ENCODE peak calls at places on chromosomes 7 and 10, in ten cellular contexts. H is HCT116, K is GM23338, Y is pancreas, A is HFFc6, P is heart left ventricle, I is A549, M is ovary, O is RWPE1, J is brain microvascular endothelial cell. F is an unnamed sample.

GRCh38 chr7:44375926-44376342 is 50.5 kb upstream of the CAMK2B start:
- DNase-seq in Y (no peak), P (no peak), H (no peak), M (no peak), A (no peak), J (no peak), I (no peak), K (no peak), O (no peak), F (no peak)

GRCh38 chr10:78764436-78764835 is 304.3 kb upstream of the ZMIZ1 start:
- DNase-seq in J (no peak), A (no peak), P (no peak), O (no peak), H (no peak), I (no peak), M (no peak), K (no peak), Y (no peak), F (peak; percentile 1)

GRCh38 chr7:131620673-131621609 is 64.5 kb upstream of the PODXL start:
- DNase-seq in I (no peak), O (no peak), J (peak; percentile 35), H (no peak), K (peak; percentile 48), Y (no peak), A (no peak), M (no peak), P (no peak), F (no peak)

GRCh38 chr10:130395248-130395936 is 259.2 kb downstream of the GLRX3 start:
- DNase-seq in J (no peak), P (no peak), Y (no peak), I (no peak), A (no peak), K (no peak), O (no peak), H (no peak), M (no peak), F (no peak)

GRCh38 chr10:60206735-60207134 is 182.9 kb downstream of the ANK3 start:
- DNase-seq in K (no peak), M (no peak), Y (no peak), A (no peak), H (no peak), P (no peak), I (no peak), O (no peak), J (no peak), F (no peak)

GRCh38 chr10:12469345-12469744 is 120.0 kb downstream of the CAMK1D start:
- DNase-seq in A (no peak), Y (no peak), P (no peak), J (no peak), M (no peak), H (no peak), I (peak; percentile 63), O (no peak), K (no peak), F (no peak)

GRCh38 chr7:20562461-20562860 is 53.0 kb upstream of the ABCB5 start:
- DNase-seq in J (no peak), M (no peak), I (no peak), H (no peak), A (no peak), Y (no peak), O (peak; percentile 26), P (no peak), K (no peak), F (no peak)

GRCh38 chr7:77266162-77266807 is 66.7 kb upstream of the FGL2 start:
- DNase-seq in M (no peak), O (no peak), Y (no peak), A (no peak), P (no peak), H (no peak), I (no peak), J (no peak), K (no peak), F (no peak)

GRCh38 chr7:28180364-28181147 is at the start of gene JAZF1:
- DNase-seq in P (peak; percentile 76), J (no peak), M (peak; percentile 83), I (peak; percentile 37), O (peak; percentile 50), Y (peak; percentile 74), A (no peak), H (no peak), K (peak; percentile 90), F (peak; percentile 86)

GRCh38 chr10:75304313-75304712 is 68.6 kb upstream of the COMTD1 start:
- DNase-seq in O (no peak), A (no peak), K (no peak), P (no peak), H (no peak), J (no peak), M (no peak), Y (no peak), I (no peak), F (no peak)

GRCh38 chr10:75304740-75305380 is 69.1 kb upstream of the COMTD1 start:
- DNase-seq in O (no peak), A (no peak), J (no peak), M (no peak), Y (no peak), K (no peak), P (no peak), H (no peak), I (no peak), F (no peak)

GRCh38 chr10:75302029-75302428 is 66.3 kb upstream of the COMTD1 start:
- DNase-seq in H (no peak), P (no peak), Y (no peak), J (no peak), M (no peak), I (no peak), K (no peak), A (no peak), O (no peak), F (no peak)

GRCh38 chr10:75305675-75306074 is 69.9 kb upstream of the COMTD1 start:
- DNase-seq in K (no peak), J (no peak), O (no peak), A (no peak), P (no peak), Y (no peak), H (no peak), M (no peak), I (no peak), F (no peak)

DNA sequence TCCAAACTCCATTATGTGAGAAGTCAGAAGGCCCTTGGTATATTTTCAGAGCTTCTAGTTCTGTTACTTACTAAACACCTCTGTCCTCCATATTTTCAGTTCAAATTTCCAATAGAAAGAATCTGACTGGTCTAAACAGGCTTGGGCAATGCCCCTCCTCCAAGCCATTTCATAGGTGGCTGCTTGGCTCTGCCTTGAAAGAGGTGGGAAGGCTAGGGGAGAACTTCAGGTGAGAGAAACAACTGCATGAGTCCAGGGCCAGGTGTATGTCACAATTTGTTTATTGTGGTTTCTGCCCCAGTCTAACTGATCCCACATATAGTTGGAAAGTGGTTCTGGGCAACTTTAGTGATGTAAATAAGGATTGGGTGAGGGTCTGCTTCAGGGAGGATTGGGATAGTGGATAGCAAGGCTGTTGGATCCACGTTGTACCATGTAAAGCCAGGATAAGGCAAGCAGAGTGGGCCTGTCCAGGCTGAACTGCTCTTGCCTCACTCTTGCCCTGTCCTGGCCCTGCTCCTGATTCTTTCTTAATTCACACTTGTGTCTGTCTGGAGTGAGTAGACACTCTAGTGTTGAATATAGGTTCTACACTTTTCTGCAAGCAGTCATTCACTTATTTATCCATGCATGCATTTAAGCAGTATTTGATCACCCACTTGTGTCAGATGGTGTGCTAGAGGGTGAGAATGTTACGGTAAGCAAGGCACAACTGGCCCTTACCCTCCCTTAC is 67.5 kb upstream of the COMTD1 start:
- DNase-seq in H (no peak), A (no peak), P (no peak), M (no peak), K (no peak), I (no peak), O (no peak), J (no peak), Y (no peak), F (no peak)
- TF ChIP-seq CTCF in H (no peak), A (no peak), P (no peak), M (no peak), K (no peak), I (no peak), O (no peak), J (no peak), Y (no peak), F (no peak)

GRCh38 chr7:112121290-112121689 is 84.9 kb downstream of the DOCK4 start:
- DNase-seq in M (no peak), K (no peak), Y (no peak), P (no peak), I (no peak), O (no peak), J (no peak), A (no peak), H (no peak), F (no peak)

GRCh38 chr7:112122835-112123234 is 83.4 kb downstream of the DOCK4 start:
- DNase-seq in P (no peak), H (no peak), A (no peak), J (no peak), M (no peak), Y (no peak), K (no peak), I (no peak), O (no peak), F (no peak)

GRCh38 chr7:112125250-112125649 is 80.9 kb downstream of the DOCK4 start:
- DNase-seq in I (no peak), Y (no peak), A (no peak), H (no peak), K (no peak), M (no peak), O (no peak), J (no peak), P (no peak), F (no peak)

GRCh38 chr7:112122144-112122543 is 84.1 kb downstream of the DOCK4 start:
- DNase-seq in P (no peak), J (no peak), Y (no peak), I (no peak), K (no peak), O (no peak), H (no peak), M (no peak), A (no peak), F (no peak)

DNA sequence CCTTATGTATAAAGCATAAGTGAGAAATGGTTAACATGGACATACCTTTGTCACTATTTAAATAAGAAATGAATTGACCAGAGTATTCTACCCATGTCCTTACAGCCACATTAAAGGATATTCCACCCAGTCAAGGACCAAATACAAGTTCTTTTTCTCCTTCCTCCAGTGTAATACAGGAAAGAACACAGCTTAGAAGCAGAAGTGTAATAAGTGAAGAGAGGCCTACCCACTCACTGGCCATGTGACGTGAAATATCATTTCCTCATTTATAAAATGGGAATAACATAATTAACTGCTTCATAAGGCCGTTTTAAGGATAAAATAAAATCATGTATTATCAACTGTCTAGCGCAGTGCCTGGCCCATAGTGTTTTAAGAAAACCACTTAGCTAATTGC is 81.8 kb downstream of the DOCK4 start:
- DNase-seq in A (no peak), Y (no peak), H (no peak), J (no peak), I (no peak), M (no peak), O (no peak), P (no peak), K (no peak), F (no peak)
- TF ChIP-seq CTCF in A (no peak), Y (no peak), H (no peak), J (no peak), I (no peak), M (no peak), O (no peak), P (no peak), K (no peak), F (no peak)

GRCh38 chr10:31467791-31468535 is 148.9 kb downstream of the ZEB1 start:
- DNase-seq in H (peak; percentile 57), P (peak; percentile 26), Y (peak; percentile 16), J (no peak), A (no peak), K (peak; percentile 87), M (no peak), O (no peak), I (no peak), F (no peak)
- TF ChIP-seq CTCF in H (peak; percentile 94), P (peak; percentile 51), Y (no peak), J (peak; percentile 72), A (peak; percentile 71), K (peak; percentile 79), M (no peak), O (peak; percentile 13), I (no peak), F (peak; percentile 49)

GRCh38 chr7:1403844-1404404 is 55.3 kb downstream of the MICALL2 start:
- DNase-seq in A (no peak), H (no peak), M (no peak), O (no peak), J (peak; percentile 46), K (peak; percentile 73), Y (no peak), P (peak; percentile 27), I (no peak), F (peak; percentile 62)
- TF ChIP-seq CTCF in A (no peak), H (no peak), M (no peak), O (no peak), J (peak; percentile 53), K (no peak), Y (no peak), P (no peak), I (no peak), F (no peak)

F was measured in glutamatergic neuron.